ENCODE peak calls at places on chromosomes 5 and 9, in seven cellular contexts. Q is cardiac muscle cell; P is activated CD8-positive, alpha-beta memory T cell treated with anti-CD3 and anti-CD28 coated beads, Interleukin-2, amount 50 U/mL, for 48 hours; V is left ventricle myocardium superior; E is Daoy; A is Ammon's horn; O is RCC 7860. Y is an unnamed sample.

GRCh38 chr9:114261026-114261425 is 61.9 kb upstream of the ORM1 start:
- DNase-seq in A (no peak), P (no peak), O (no peak), Q (no peak), E (no peak), V (no peak), Y (no peak)

GRCh38 chr9:101383361-101383760 is 1.4 kb downstream of the BAAT start:
- DNase-seq in O (peak; percentile 31), E (no peak), V (no peak), Q (no peak), P (no peak), A (no peak), Y (no peak)

GRCh38 chr5:67246108-67246507 is 49.5 kb upstream of the CD180 start:
- DNase-seq in P (no peak), Q (peak; percentile 76), V (no peak), O (peak; percentile 16), A (peak; percentile 86), E (peak; percentile 56), Y (peak; percentile 34)

GRCh38 chr9:105206821-105207699 is 37.4 kb upstream of the SLC44A1 start:
- DNase-seq in Q (no peak), O (no peak), V (no peak), A (no peak), E (no peak), P (no peak), Y (no peak)

GRCh38 chr5:180642181-180643140 is 6.9 kb downstream of the FLT4 start:
- DNase-seq in O (no peak), Q (no peak), E (no peak), P (peak; percentile 30), V (peak; percentile 12), A (no peak), Y (no peak)

GRCh38 chr9:114696814-114697544 is 15.0 kb upstream of the TEX48 start:
- DNase-seq in P (peak; percentile 79), Q (no peak), O (peak; percentile 26), A (no peak), V (no peak), E (peak; percentile 58), Y (no peak)

GRCh38 chr9:80560976-80561375 is 989.2 kb downstream of the TLE4 start:
- DNase-seq in P (no peak), O (no peak), V (no peak), A (no peak), Q (no peak), E (no peak), Y (no peak)

GRCh38 chr5:170115925-170116324 is 10.2 kb downstream of the FOXI1 start:
- DNase-seq in E (no peak), O (no peak), Q (no peak), P (peak; percentile 25), V (no peak), A (no peak), Y (no peak)

GRCh38 chr5:151319334-151319733 is 15.8 kb upstream of the SLC36A3 start:
- DNase-seq in P (no peak), E (peak; percentile 15), Q (peak; percentile 46), O (no peak), A (peak; percentile 42), V (peak; percentile 46), Y (no peak)

GRCh38 chr9:108671156-108671555 is 184.6 kb downstream of the ACTL7B start:
- DNase-seq in A (no peak), Q (no peak), P (no peak), O (no peak), E (peak; percentile 54), V (no peak), Y (no peak)

GRCh38 chr5:107154598-107154997 is 516.1 kb downstream of the EFNA5 start:
- DNase-seq in V (no peak), O (no peak), A (peak; percentile 39), Q (no peak), E (no peak), P (no peak), Y (no peak)

GRCh38 chr9:1759009-1759408 is 256.1 kb upstream of the SMARCA2 start:
- DNase-seq in Q (no peak), E (peak; percentile 25), A (no peak), P (no peak), O (no peak), V (no peak), Y (no peak)

GRCh38 chr9:124215551-124215910 is 42.2 kb upstream of the NEK6 start:
- DNase-seq in O (no peak), P (peak; percentile 49), E (no peak), Q (no peak), A (no peak), V (no peak), Y (no peak)

GRCh38 chr9:16103613-16104012 is 550.8 kb downstream of the CCDC171 start:
- DNase-seq in Q (no peak), E (no peak), V (peak; percentile 40), P (no peak), O (no peak), A (no peak), Y (no peak)

GRCh38 chr9:105280730-105281129 is 36.3 kb downstream of the SLC44A1 start:
- DNase-seq in E (peak; percentile 46), Q (no peak), V (no peak), O (peak; percentile 57), A (no peak), P (no peak), Y (no peak)

GRCh38 chr5:13385066-13385465 is 559.4 kb downstream of the DNAH5 start:
- DNase-seq in E (no peak), A (no peak), V (no peak), O (no peak), P (no peak), Q (no peak), Y (no peak)

GRCh38 chr5:146788918-146789317 is 89.6 kb downstream of the PPP2R2B start:
- DNase-seq in O (no peak), E (no peak), P (no peak), V (no peak), Q (no peak), A (no peak), Y (no peak)

GRCh38 chr5:90783460-90784333 is 225.1 kb downstream of the ADGRV1 start:
- DNase-seq in P (peak; percentile 84), Q (peak; percentile 83), O (peak; percentile 17), A (peak; percentile 83), E (peak; percentile 64), V (peak; percentile 40), Y (peak; percentile 33)

GRCh38 chr5:150278046-150278760 is 11.4 kb downstream of the CAMK2A start:
- DNase-seq in E (peak; percentile 38), A (no peak), O (no peak), V (no peak), P (no peak), Q (no peak), Y (no peak)

GRCh38 chr9:93636667-93637066 is 60.3 kb downstream of the PHF2 start:
- DNase-seq in E (no peak), A (no peak), P (no peak), V (no peak), Q (no peak), O (no peak), Y (no peak)

GRCh38 chr9:114898741-114899140 is 31.6 kb downstream of the TNFSF8 start:
- DNase-seq in A (peak; percentile 57), E (no peak), V (peak; percentile 48), O (no peak), P (peak; percentile 72), Q (no peak), Y (no peak)

GRCh38 chr9:134966270-134966669 is 48.6 kb upstream of the FCN1 start:
- DNase-seq in V (no peak), Q (no peak), O (no peak), P (no peak), E (no peak), A (no peak), Y (no peak)

GRCh38 chr5:178460598-178461425 is 129.4 kb downstream of the COL23A1 start:
- DNase-seq in P (peak; percentile 80), E (peak; percentile 86), O (peak; percentile 19), V (peak; percentile 88), A (peak; percentile 78), Q (peak; percentile 82), Y (peak; percentile 59)

GRCh38 chr5:127970081-127970480 is 113.5 kb upstream of the SLC12A2 start:
- DNase-seq in E (no peak), V (no peak), Q (no peak), P (no peak), A (no peak), O (no peak), Y (no peak)

GRCh38 chr9:93467462-93467861 is 14.1 kb upstream of the FAM120AOS start:
- DNase-seq in A (no peak), Q (no peak), P (no peak), O (no peak), V (no peak), E (no peak), Y (peak; percentile 37)

GRCh38 chr9:96344458-96345180 is 38.9 kb downstream of the SLC35D2 start:
- DNase-seq in V (peak; percentile 36), E (peak; percentile 91), A (peak; percentile 82), O (peak; percentile 90), P (no peak), Q (peak; percentile 2), Y (peak; percentile 83)

GRCh38 chr5:142922223-142922952 is 152.2 kb downstream of the ARHGAP26 start:
- DNase-seq in V (no peak), O (peak; percentile 42), E (no peak), P (no peak), A (peak; percentile 64), Q (peak; percentile 61), Y (peak; percentile 66)

GRCh38 chr9:76576344-76576743 is 117.4 kb downstream of the GCNT1 start:
- DNase-seq in P (peak; percentile 75), Q (no peak), A (peak; percentile 53), V (no peak), E (peak; percentile 88), O (peak; percentile 97), Y (peak; percentile 44)

GRCh38 chr9:97437151-97437550 is 25.3 kb downstream of the TDRD7 start:
- DNase-seq in V (no peak), A (no peak), E (no peak), O (no peak), Q (no peak), P (no peak), Y (no peak)

GRCh38 chr5:171427318-171428167 is 8.1 kb downstream of the FGF18 start:
- DNase-seq in A (no peak), P (no peak), O (no peak), V (peak; percentile 86), Q (peak; percentile 50), E (no peak), Y (no peak)

GRCh38 chr5:139386039-139386438 is 2.9 kb upstream of the SLC23A1 start:
- DNase-seq in P (no peak), A (no peak), E (no peak), O (no peak), V (no peak), Q (no peak), Y (no peak)

GRCh38 chr5:170861855-170862766 is at the start of gene RANBP17:
- DNase-seq in E (peak; percentile 25), P (no peak), Q (peak; percentile 89), V (peak; percentile 59), A (no peak), O (peak; percentile 31), Y (peak; percentile 85)

GRCh38 chr9:116058421-116058820 is 95.2 kb upstream of the PAPPA start:
- DNase-seq in A (no peak), V (no peak), Q (no peak), O (no peak), E (no peak), P (no peak), Y (no peak)

Y was measured in Caki2.